ENCODE peak calls at places on chromosomes 1 and 21, in six cellular contexts. One of them, this sample, is unnamed.

GRCh38 chr1:31954607-31955283 is 16.6 kb upstream of the PTP4A2 start:
- DNase-seq in PC-3: peak
- DNase-seq in fibroblast of lung: peak
- DNase-seq in Peyer's patch: peak
- DNase-seq in cardiac muscle cell: peak
- DNase-seq in HCT116: peak
- DNase-seq in this sample: no peak

GRCh38 chr1:11053758-11054137 is 6.1 kb downstream of the SRM start:
- DNase-seq in fibroblast of lung: no peak
- DNase-seq in Peyer's patch: no peak
- DNase-seq in PC-3: no peak
- DNase-seq in HCT116: no peak
- DNase-seq in cardiac muscle cell: no peak
- DNase-seq in this sample: no peak

GRCh38 chr1:169604781-169605560 is 18.7 kb upstream of the F5 start:
- DNase-seq in Peyer's patch: peak
- DNase-seq in PC-3: no peak
- DNase-seq in cardiac muscle cell: no peak
- DNase-seq in fibroblast of lung: no peak
- DNase-seq in HCT116: no peak
- DNase-seq in this sample: no peak

GRCh38 chr1:159122005-159122621 is 45.5 kb upstream of the AIM2 start:
- DNase-seq in Peyer's patch: no peak
- DNase-seq in HCT116: no peak
- DNase-seq in cardiac muscle cell: peak
- DNase-seq in fibroblast of lung: peak
- DNase-seq in PC-3: peak
- DNase-seq in this sample: no peak

GRCh38 chr1:164767257-164768044 is 208.5 kb downstream of the PBX1 start:
- DNase-seq in fibroblast of lung: peak
- DNase-seq in HCT116: no peak
- DNase-seq in cardiac muscle cell: peak
- DNase-seq in PC-3: peak
- DNase-seq in Peyer's patch: no peak
- DNase-seq in this sample: no peak

GRCh38 chr1:114660250-114660649 is 9.6 kb downstream of the DENND2C start:
- DNase-seq in cardiac muscle cell: no peak
- DNase-seq in fibroblast of lung: no peak
- DNase-seq in PC-3: no peak
- DNase-seq in Peyer's patch: no peak
- DNase-seq in HCT116: no peak
- DNase-seq in this sample: no peak

GRCh38 chr1:208737922-208738321 is 493.7 kb upstream of the PLXNA2 start:
- DNase-seq in fibroblast of lung: no peak
- DNase-seq in HCT116: no peak
- DNase-seq in cardiac muscle cell: no peak
- DNase-seq in PC-3: no peak
- DNase-seq in Peyer's patch: no peak
- DNase-seq in this sample: no peak

GRCh38 chr1:237562247-237562823 is 328.4 kb downstream of the ZP4 start:
- DNase-seq in Peyer's patch: no peak
- DNase-seq in HCT116: no peak
- DNase-seq in fibroblast of lung: peak
- DNase-seq in PC-3: peak
- DNase-seq in cardiac muscle cell: peak
- DNase-seq in this sample: peak

GRCh38 chr1:113444857-113445256 is 54.5 kb downstream of the MAGI3 start:
- DNase-seq in cardiac muscle cell: no peak
- DNase-seq in Peyer's patch: no peak
- DNase-seq in PC-3: no peak
- DNase-seq in HCT116: no peak
- DNase-seq in fibroblast of lung: no peak
- DNase-seq in this sample: no peak

GRCh38 chr1:115727706-115728249 is 40.7 kb downstream of the CASQ2 start:
- DNase-seq in fibroblast of lung: peak
- DNase-seq in PC-3: peak
- DNase-seq in Peyer's patch: peak
- DNase-seq in cardiac muscle cell: peak
- DNase-seq in HCT116: no peak
- DNase-seq in this sample: no peak

GRCh38 chr1:63810936-63811335 is 37.1 kb downstream of the ROR1 start:
- DNase-seq in Peyer's patch: no peak
- DNase-seq in fibroblast of lung: no peak
- DNase-seq in cardiac muscle cell: no peak
- DNase-seq in HCT116: no peak
- DNase-seq in PC-3: no peak
- DNase-seq in this sample: no peak

GRCh38 chr21:45309541-45310381 is 22.1 kb upstream of the POFUT2 start:
- DNase-seq in PC-3: no peak
- DNase-seq in HCT116: no peak
- DNase-seq in fibroblast of lung: no peak
- DNase-seq in cardiac muscle cell: no peak
- DNase-seq in Peyer's patch: no peak
- DNase-seq in this sample: no peak

GRCh38 chr1:41342774-41343355 is 18.4 kb upstream of the FOXO6 start:
- DNase-seq in Peyer's patch: peak
- DNase-seq in fibroblast of lung: no peak
- DNase-seq in PC-3: no peak
- DNase-seq in HCT116: no peak
- DNase-seq in cardiac muscle cell: no peak
- DNase-seq in this sample: no peak

GRCh38 chr1:52460686-52461085 is 56.3 kb downstream of the PRPF38A start:
- DNase-seq in fibroblast of lung: no peak
- DNase-seq in PC-3: peak
- DNase-seq in Peyer's patch: no peak
- DNase-seq in cardiac muscle cell: peak
- DNase-seq in HCT116: no peak
- DNase-seq in this sample: no peak

GRCh38 chr1:111660204-111661150 is 40.9 kb downstream of the RAP1A start:
- DNase-seq in HCT116: no peak
- DNase-seq in cardiac muscle cell: peak
- DNase-seq in fibroblast of lung: peak
- DNase-seq in PC-3: no peak
- DNase-seq in Peyer's patch: no peak
- DNase-seq in this sample: no peak
- H3K27ac ChIP-seq in HCT116: no peak
- H3K27ac ChIP-seq in cardiac muscle cell: peak
- H3K27ac ChIP-seq in fibroblast of lung: no peak
- H3K27ac ChIP-seq in PC-3: no peak
- H3K27ac ChIP-seq in Peyer's patch: peak
- H3K27ac ChIP-seq in this sample: no peak

DNA sequence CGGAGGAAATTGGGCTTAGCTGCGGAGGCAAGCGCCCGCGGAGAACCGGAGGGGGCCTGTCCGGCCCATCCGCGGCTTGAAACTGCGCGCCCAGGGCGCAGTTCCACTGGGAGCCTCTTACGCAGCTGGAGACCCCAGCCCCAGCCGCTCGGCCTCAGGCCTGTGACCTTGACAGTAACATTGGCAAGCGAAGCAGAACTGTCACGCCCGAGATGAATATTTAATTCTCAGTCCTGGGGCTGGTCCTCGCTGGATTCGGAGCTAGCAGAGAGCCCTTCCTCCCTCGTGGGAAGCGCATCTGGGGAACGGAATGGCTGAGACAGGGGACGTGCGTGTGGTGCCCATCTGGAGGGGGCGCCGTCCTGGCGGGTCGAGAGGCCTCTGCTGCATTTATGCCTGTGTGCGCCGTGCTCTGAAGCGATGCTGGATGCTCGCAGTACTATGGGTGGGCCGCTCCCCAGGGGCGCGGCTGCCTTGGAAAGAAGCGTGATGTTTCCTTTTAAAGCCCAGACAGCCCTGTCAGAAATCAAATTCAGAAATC is 951 bp downstream of the SLC6A17 start:
- DNase-seq in Peyer's patch: no peak
- DNase-seq in HCT116: no peak
- DNase-seq in cardiac muscle cell: no peak
- DNase-seq in PC-3: no peak
- DNase-seq in fibroblast of lung: no peak
- DNase-seq in this sample: no peak
- TF ChIP-seq CTCF in Peyer's patch: no peak
- TF ChIP-seq CTCF in HCT116: no peak
- TF ChIP-seq CTCF in cardiac muscle cell: no peak
- TF ChIP-seq CTCF in PC-3: no peak
- TF ChIP-seq CTCF in fibroblast of lung: no peak
- TF ChIP-seq CTCF in this sample: no peak

DNA sequence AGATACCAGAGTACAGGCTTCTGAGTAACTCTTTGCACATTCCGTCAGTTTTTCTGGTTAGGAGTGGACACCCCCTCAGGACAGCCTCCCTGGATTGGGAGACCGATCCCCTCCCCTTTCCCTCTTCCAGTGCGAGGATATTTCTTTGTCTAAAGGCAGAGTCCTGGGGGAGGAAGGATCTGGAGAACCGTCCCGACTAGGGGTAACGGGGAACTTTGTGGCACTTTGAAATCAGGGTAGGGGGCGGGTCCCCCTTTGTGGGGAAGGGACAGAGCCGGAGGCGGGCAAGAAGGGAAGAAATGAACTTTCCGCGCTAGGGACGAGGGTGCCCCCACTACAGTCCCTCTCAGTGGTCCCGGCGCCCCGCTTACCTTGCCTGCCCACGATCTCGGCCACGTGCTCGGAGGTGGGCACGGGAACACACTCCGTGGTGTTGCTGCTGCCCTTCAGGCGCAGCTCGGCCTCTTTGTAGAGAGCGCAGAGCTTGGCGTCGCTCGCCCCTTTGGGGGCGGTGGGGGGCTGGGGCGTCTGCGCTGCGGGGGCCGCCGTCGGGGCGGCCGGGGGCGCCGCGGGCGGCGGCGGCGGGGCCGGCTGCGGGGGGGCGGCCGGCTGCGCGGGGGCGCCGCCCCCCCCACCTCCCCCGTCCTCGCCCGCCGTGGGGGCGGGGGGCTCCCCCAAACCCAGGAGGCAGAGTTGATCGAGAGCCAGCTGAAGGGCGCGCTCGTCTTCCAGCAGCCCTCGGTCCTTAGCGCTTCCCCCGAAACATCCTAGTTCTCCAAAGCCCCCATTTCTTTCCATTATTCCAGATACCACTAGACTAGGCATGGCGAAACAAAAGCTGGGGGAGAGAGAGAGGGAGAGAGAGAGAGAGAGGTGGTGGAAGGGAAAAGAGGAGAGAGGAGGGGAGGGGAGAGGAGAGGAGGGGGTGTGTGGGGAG is 823 bp downstream of the MEX3A start:
- DNase-seq in Peyer's patch: no peak
- DNase-seq in PC-3: no peak
- DNase-seq in HCT116: no peak
- DNase-seq in fibroblast of lung: no peak
- DNase-seq in cardiac muscle cell: peak
- DNase-seq in this sample: no peak
- H3K27ac ChIP-seq in Peyer's patch: no peak
- H3K27ac ChIP-seq in PC-3: no peak
- H3K27ac ChIP-seq in HCT116: no peak
- H3K27ac ChIP-seq in fibroblast of lung: no peak
- H3K27ac ChIP-seq in cardiac muscle cell: peak
- H3K27ac ChIP-seq in this sample: no peak

GRCh38 chr1:74271503-74271902 is 36.3 kb downstream of the TNNI3K start:
- DNase-seq in cardiac muscle cell: no peak
- DNase-seq in Peyer's patch: no peak
- DNase-seq in HCT116: no peak
- DNase-seq in fibroblast of lung: no peak
- DNase-seq in PC-3: no peak
- DNase-seq in this sample: no peak
- TF ChIP-seq CTCF in cardiac muscle cell: no peak
- TF ChIP-seq CTCF in Peyer's patch: no peak
- TF ChIP-seq CTCF in HCT116: no peak
- TF ChIP-seq CTCF in fibroblast of lung: no peak
- TF ChIP-seq CTCF in PC-3: peak
- TF ChIP-seq CTCF in this sample: no peak

DNA sequence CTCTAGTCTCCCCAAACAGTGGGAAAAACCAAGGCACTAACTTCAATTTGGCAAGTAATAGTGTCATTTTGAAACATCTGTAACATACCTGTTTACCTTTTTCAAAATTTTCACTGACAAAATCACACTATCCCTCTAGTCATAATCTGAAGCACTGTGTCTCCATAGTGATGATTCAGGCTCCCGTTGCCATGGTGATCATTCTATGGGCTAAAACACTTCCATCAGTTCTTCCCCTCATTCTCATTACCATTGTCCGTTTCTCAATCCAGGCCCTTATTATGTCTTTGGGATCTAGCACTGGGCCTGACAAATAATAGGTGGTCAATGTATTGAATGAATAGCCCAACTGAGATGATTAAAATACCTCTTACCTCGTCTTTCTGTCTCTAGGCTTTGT is 12.6 kb upstream of the TADA1 start:
- DNase-seq in cardiac muscle cell: no peak
- DNase-seq in HCT116: no peak
- DNase-seq in Peyer's patch: no peak
- DNase-seq in PC-3: no peak
- DNase-seq in fibroblast of lung: no peak
- DNase-seq in this sample: no peak
- H3K27ac ChIP-seq in cardiac muscle cell: no peak
- H3K27ac ChIP-seq in HCT116: no peak
- H3K27ac ChIP-seq in Peyer's patch: no peak
- H3K27ac ChIP-seq in PC-3: no peak
- H3K27ac ChIP-seq in fibroblast of lung: no peak
- H3K27ac ChIP-seq in this sample: no peak

DNA sequence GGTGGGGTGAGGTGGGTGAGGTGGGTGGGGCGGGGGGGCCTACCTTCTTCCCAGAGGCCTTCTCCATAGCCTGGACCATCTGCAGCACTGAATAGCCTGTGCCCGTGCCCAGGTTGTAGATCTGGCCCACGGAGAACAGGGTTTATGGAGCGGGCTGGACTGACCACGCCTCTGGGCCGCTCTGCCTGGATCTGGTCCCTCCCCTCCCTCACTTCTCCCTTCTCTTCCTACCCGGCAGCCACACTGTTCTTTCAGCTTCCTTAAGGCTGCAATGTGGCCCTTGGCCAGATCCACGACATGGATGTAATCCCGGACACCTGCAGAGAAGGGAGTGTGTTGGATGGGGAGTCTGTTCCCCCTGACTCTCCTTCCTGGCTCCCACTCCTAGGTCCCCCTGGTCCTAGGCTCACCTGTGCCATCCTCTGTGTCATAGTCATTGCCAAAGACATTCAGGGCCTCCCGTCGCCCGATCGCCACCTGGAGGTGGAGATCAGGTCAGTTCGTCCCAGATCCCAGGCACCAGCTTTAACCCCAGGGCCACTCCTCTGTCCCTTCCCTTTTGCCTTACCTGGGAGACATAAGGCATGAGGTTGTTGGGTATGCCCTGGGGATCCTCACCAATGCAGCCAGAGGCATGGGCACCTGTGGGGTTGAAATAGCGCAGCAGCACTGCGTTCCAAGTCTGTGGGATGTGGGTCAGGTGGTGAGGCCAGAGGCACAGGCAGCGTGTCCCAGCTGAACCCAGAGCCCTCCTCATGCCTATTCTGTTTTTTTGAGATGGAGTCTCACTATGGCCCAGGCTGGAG is 3.9 kb downstream of the GALE start:
- DNase-seq in fibroblast of lung: no peak
- DNase-seq in Peyer's patch: no peak
- DNase-seq in cardiac muscle cell: no peak
- DNase-seq in PC-3: no peak
- DNase-seq in HCT116: no peak
- DNase-seq in this sample: no peak
- TF ChIP-seq CTCF in fibroblast of lung: no peak
- TF ChIP-seq CTCF in Peyer's patch: peak
- TF ChIP-seq CTCF in cardiac muscle cell: no peak
- TF ChIP-seq CTCF in PC-3: peak
- TF ChIP-seq CTCF in HCT116: peak
- TF ChIP-seq CTCF in this sample: no peak

This sample was measured in keratinocyte.